ENCODE peak calls at places on chromosome 12, in four cellular contexts. E is AG04450, F is GM12878, B is activated B cell treated with CpG ODN at 0.5 μM for 24 hours. K is an unnamed sample.

GRCh38 chr12:132723015-132723763 is 12.5 kb downstream of the PGAM5 start:
- DNase-seq in F (no peak), E (no peak), B (no peak), K (no peak)

GRCh38 chr12:75087656-75088055 is 122.0 kb downstream of the KCNC2 start:
- DNase-seq in B (no peak), E (no peak), F (no peak), K (no peak)

GRCh38 chr12:26032719-26033241 is 74.3 kb downstream of the RASSF8 start:
- DNase-seq in B (no peak), F (no peak), E (no peak), K (no peak)

GRCh38 chr12:68080577-68080976 is 79.0 kb downstream of the IFNG start:
- DNase-seq in F (no peak), E (no peak), B (no peak), K (no peak)

GRCh38 chr12:109937371-109937770 is 37.3 kb downstream of the TCHP start:
- DNase-seq in B (no peak), F (no peak), E (no peak), K (no peak)

GRCh38 chr12:64943686-64944085 is 119.2 kb downstream of the TBC1D30 start:
- DNase-seq in B (no peak), E (peak; percentile 8), F (no peak), K (no peak)

GRCh38 chr12:108054496-108054895 is 74.6 kb upstream of the WSCD2 start:
- DNase-seq in E (no peak), B (no peak), F (no peak), K (no peak)

GRCh38 chr12:6200266-6201198 is at the start of gene CD9:
- DNase-seq in E (no peak), F (no peak), B (peak; percentile 24), K (no peak)

GRCh38 chr12:105588126-105588525 is 257.6 kb downstream of the C12orf75 start:
- DNase-seq in B (no peak), E (no peak), F (no peak), K (no peak)

GRCh38 chr12:114729731-114730130 is 45.8 kb upstream of the TBX3 start:
- DNase-seq in E (no peak), F (no peak), B (no peak), K (no peak)

GRCh38 chr12:127108360-127109215 is 1158.4 kb upstream of the TMEM132C start:
- DNase-seq in F (no peak), B (no peak), E (no peak), K (peak; percentile 7)

GRCh38 chr12:92859650-92860386 is 69.3 kb downstream of the EEA1 start:
- DNase-seq in F (no peak), B (no peak), E (no peak), K (no peak)

GRCh38 chr12:13362260-13362841 is 165.8 kb downstream of the EMP1 start:
- DNase-seq in E (no peak), B (peak; percentile 33), F (no peak), K (peak; percentile 18)

GRCh38 chr12:18951219-18951618 is 178.3 kb upstream of the PLEKHA5 start:
- DNase-seq in E (no peak), F (no peak), B (no peak), K (no peak)

GRCh38 chr12:121711925-121712461 is 559 bp upstream of the TMEM120B start:
- DNase-seq in F (no peak), B (no peak), E (no peak), K (no peak)

GRCh38 chr12:122835693-122836026 is 403 bp downstream of the HIP1R start:
- DNase-seq in B (peak; percentile 59), E (no peak), F (no peak), K (no peak)

GRCh38 chr12:41140117-41140516 is 48.0 kb upstream of the PDZRN4 start:
- DNase-seq in F (no peak), E (no peak), B (no peak), K (no peak)

K was measured in GM12864.